ENCODE peak calls at places on chromosomes 12 and 14, in eight cellular contexts. One of them, this sample, is unnamed.

GRCh38 chr12:62930546-62931425 is 4.2 kb downstream of the PPM1H start:
- DNase-seq in endothelial cell of umbilical vein: no peak
- DNase-seq in suprapubic skin: no peak
- DNase-seq in HCT116: no peak
- DNase-seq in upper lobe of left lung: no peak
- DNase-seq in breast epithelium: no peak
- DNase-seq in sigmoid colon: no peak
- DNase-seq in K562: no peak
- DNase-seq in this sample: no peak

GRCh38 chr12:49808686-49809368 is 19.4 kb downstream of the NCKAP5L start:
- DNase-seq in endothelial cell of umbilical vein: no peak
- DNase-seq in suprapubic skin: peak; percentile 64
- DNase-seq in HCT116: no peak
- DNase-seq in upper lobe of left lung: no peak
- DNase-seq in breast epithelium: peak; percentile 49
- DNase-seq in sigmoid colon: peak; percentile 81
- DNase-seq in K562: no peak
- DNase-seq in this sample: no peak

GRCh38 chr12:121568971-121569808 is 11.6 kb downstream of the KDM2B start:
- DNase-seq in endothelial cell of umbilical vein: no peak
- DNase-seq in suprapubic skin: no peak
- DNase-seq in HCT116: no peak
- DNase-seq in upper lobe of left lung: no peak
- DNase-seq in breast epithelium: no peak
- DNase-seq in sigmoid colon: peak; percentile 76
- DNase-seq in K562: no peak
- DNase-seq in this sample: no peak

GRCh38 chr14:68734231-68734732 is 58.6 kb downstream of the ZFP36L1 start:
- DNase-seq in endothelial cell of umbilical vein: peak; percentile 34
- DNase-seq in suprapubic skin: peak; percentile 57
- DNase-seq in HCT116: no peak
- DNase-seq in upper lobe of left lung: no peak
- DNase-seq in breast epithelium: no peak
- DNase-seq in sigmoid colon: no peak
- DNase-seq in K562: no peak
- DNase-seq in this sample: no peak

GRCh38 chr12:19382111-19382526 is 57.2 kb upstream of the AEBP2 start:
- DNase-seq in endothelial cell of umbilical vein: peak; percentile 65
- DNase-seq in suprapubic skin: peak; percentile 16
- DNase-seq in HCT116: no peak
- DNase-seq in upper lobe of left lung: no peak
- DNase-seq in breast epithelium: no peak
- DNase-seq in sigmoid colon: peak; percentile 14
- DNase-seq in K562: no peak
- DNase-seq in this sample: no peak

GRCh38 chr12:165862-166368 is 48.0 kb downstream of the SLC6A12 start:
- DNase-seq in endothelial cell of umbilical vein: no peak
- DNase-seq in suprapubic skin: no peak
- DNase-seq in HCT116: no peak
- DNase-seq in upper lobe of left lung: no peak
- DNase-seq in breast epithelium: no peak
- DNase-seq in sigmoid colon: no peak
- DNase-seq in K562: no peak
- DNase-seq in this sample: no peak

GRCh38 chr12:104801427-104801826 is 156.7 kb downstream of the SLC41A2 start:
- DNase-seq in endothelial cell of umbilical vein: no peak
- DNase-seq in suprapubic skin: no peak
- DNase-seq in HCT116: no peak
- DNase-seq in upper lobe of left lung: no peak
- DNase-seq in breast epithelium: no peak
- DNase-seq in sigmoid colon: no peak
- DNase-seq in K562: no peak
- DNase-seq in this sample: no peak

GRCh38 chr14:74663884-74664283 is 49.0 kb downstream of the AREL1 start:
- DNase-seq in endothelial cell of umbilical vein: no peak
- DNase-seq in suprapubic skin: no peak
- DNase-seq in HCT116: no peak
- DNase-seq in upper lobe of left lung: no peak
- DNase-seq in breast epithelium: no peak
- DNase-seq in sigmoid colon: peak; percentile 76
- DNase-seq in K562: no peak
- DNase-seq in this sample: no peak

GRCh38 chr12:21265932-21266331 is 68.8 kb downstream of the SLCO1A2 start:
- DNase-seq in endothelial cell of umbilical vein: no peak
- DNase-seq in suprapubic skin: no peak
- DNase-seq in HCT116: no peak
- DNase-seq in upper lobe of left lung: no peak
- DNase-seq in breast epithelium: no peak
- DNase-seq in sigmoid colon: no peak
- DNase-seq in K562: no peak
- DNase-seq in this sample: no peak

GRCh38 chr12:100229036-100229635 is 28.5 kb downstream of the ACTR6 start:
- DNase-seq in endothelial cell of umbilical vein: no peak
- DNase-seq in suprapubic skin: no peak
- DNase-seq in HCT116: peak; percentile 15
- DNase-seq in upper lobe of left lung: no peak
- DNase-seq in breast epithelium: no peak
- DNase-seq in sigmoid colon: no peak
- DNase-seq in K562: peak; percentile 64
- DNase-seq in this sample: peak; percentile 12

GRCh38 chr12:56781726-56782125 is 18.6 kb downstream of the HSD17B6 start:
- DNase-seq in endothelial cell of umbilical vein: no peak
- DNase-seq in suprapubic skin: no peak
- DNase-seq in HCT116: no peak
- DNase-seq in upper lobe of left lung: no peak
- DNase-seq in breast epithelium: no peak
- DNase-seq in sigmoid colon: no peak
- DNase-seq in K562: no peak
- DNase-seq in this sample: no peak

GRCh38 chr14:86865934-86866333 is 1127.0 kb downstream of the GALC start:
- DNase-seq in endothelial cell of umbilical vein: no peak
- DNase-seq in suprapubic skin: no peak
- DNase-seq in HCT116: no peak
- DNase-seq in upper lobe of left lung: no peak
- DNase-seq in breast epithelium: no peak
- DNase-seq in sigmoid colon: no peak
- DNase-seq in K562: no peak
- DNase-seq in this sample: no peak

GRCh38 chr14:105046891-105047282 is 18.3 kb downstream of the GPR132 start:
- DNase-seq in endothelial cell of umbilical vein: no peak
- DNase-seq in suprapubic skin: no peak
- DNase-seq in HCT116: no peak
- DNase-seq in upper lobe of left lung: no peak
- DNase-seq in breast epithelium: no peak
- DNase-seq in sigmoid colon: no peak
- DNase-seq in K562: no peak
- DNase-seq in this sample: no peak

GRCh38 chr14:51651388-51652167 is at the start of gene FRMD6:
- DNase-seq in endothelial cell of umbilical vein: peak; percentile 83
- DNase-seq in suprapubic skin: peak; percentile 92
- DNase-seq in HCT116: peak; percentile 68
- DNase-seq in upper lobe of left lung: peak; percentile 96
- DNase-seq in breast epithelium: peak; percentile 81
- DNase-seq in sigmoid colon: peak; percentile 93
- DNase-seq in K562: peak; percentile 83
- DNase-seq in this sample: peak; percentile 83

GRCh38 chr12:132955094-132955932 is 793 bp downstream of the ZNF605 start:
- DNase-seq in endothelial cell of umbilical vein: peak; percentile 60
- DNase-seq in suprapubic skin: no peak
- DNase-seq in HCT116: no peak
- DNase-seq in upper lobe of left lung: no peak
- DNase-seq in breast epithelium: no peak
- DNase-seq in sigmoid colon: peak; percentile 73
- DNase-seq in K562: no peak
- DNase-seq in this sample: no peak

GRCh38 chr14:30553311-30553989 is 5.5 kb upstream of the G2E3 start:
- DNase-seq in endothelial cell of umbilical vein: no peak
- DNase-seq in suprapubic skin: no peak
- DNase-seq in HCT116: peak; percentile 21
- DNase-seq in upper lobe of left lung: no peak
- DNase-seq in breast epithelium: no peak
- DNase-seq in sigmoid colon: no peak
- DNase-seq in K562: no peak
- DNase-seq in this sample: no peak

GRCh38 chr14:54673193-54674121 is 106.5 kb downstream of the SAMD4A start:
- DNase-seq in endothelial cell of umbilical vein: no peak
- DNase-seq in suprapubic skin: no peak
- DNase-seq in HCT116: no peak
- DNase-seq in upper lobe of left lung: no peak
- DNase-seq in breast epithelium: no peak
- DNase-seq in sigmoid colon: peak; percentile 87
- DNase-seq in K562: peak; percentile 40
- DNase-seq in this sample: no peak

GRCh38 chr12:84913151-84913550 is 552 bp upstream of the SLC6A15 start:
- DNase-seq in endothelial cell of umbilical vein: no peak
- DNase-seq in suprapubic skin: no peak
- DNase-seq in HCT116: no peak
- DNase-seq in upper lobe of left lung: no peak
- DNase-seq in breast epithelium: no peak
- DNase-seq in sigmoid colon: no peak
- DNase-seq in K562: no peak
- DNase-seq in this sample: no peak

GRCh38 chr14:83257466-83258439 is 1724.1 kb upstream of the SEL1L start:
- DNase-seq in endothelial cell of umbilical vein: no peak
- DNase-seq in suprapubic skin: no peak
- DNase-seq in HCT116: no peak
- DNase-seq in upper lobe of left lung: no peak
- DNase-seq in breast epithelium: no peak
- DNase-seq in sigmoid colon: no peak
- DNase-seq in K562: no peak
- DNase-seq in this sample: no peak

GRCh38 chr14:73026243-73026844 is 562 bp downstream of the ZFYVE1 start:
- DNase-seq in endothelial cell of umbilical vein: no peak
- DNase-seq in suprapubic skin: no peak
- DNase-seq in HCT116: no peak
- DNase-seq in upper lobe of left lung: no peak
- DNase-seq in breast epithelium: no peak
- DNase-seq in sigmoid colon: no peak
- DNase-seq in K562: no peak
- DNase-seq in this sample: no peak

GRCh38 chr14:73025544-73025943 is 1.4 kb downstream of the ZFYVE1 start:
- DNase-seq in endothelial cell of umbilical vein: no peak
- DNase-seq in suprapubic skin: no peak
- DNase-seq in HCT116: no peak
- DNase-seq in upper lobe of left lung: no peak
- DNase-seq in breast epithelium: no peak
- DNase-seq in sigmoid colon: no peak
- DNase-seq in K562: peak; percentile 14
- DNase-seq in this sample: no peak

GRCh38 chr14:73027546-73027945 is 640 bp upstream of the ZFYVE1 start:
- DNase-seq in endothelial cell of umbilical vein: no peak
- DNase-seq in suprapubic skin: no peak
- DNase-seq in HCT116: no peak
- DNase-seq in upper lobe of left lung: no peak
- DNase-seq in breast epithelium: no peak
- DNase-seq in sigmoid colon: no peak
- DNase-seq in K562: peak; percentile 11
- DNase-seq in this sample: no peak

GRCh38 chr14:73027984-73028383 is 1.1 kb upstream of the ZFYVE1 start:
- DNase-seq in endothelial cell of umbilical vein: no peak
- DNase-seq in suprapubic skin: no peak
- DNase-seq in HCT116: no peak
- DNase-seq in upper lobe of left lung: no peak
- DNase-seq in breast epithelium: no peak
- DNase-seq in sigmoid colon: no peak
- DNase-seq in K562: no peak
- DNase-seq in this sample: no peak

GRCh38 chr14:73026845-73027542 is at the start of gene ZFYVE1:
- DNase-seq in endothelial cell of umbilical vein: peak; percentile 99
- DNase-seq in suprapubic skin: peak; percentile 98
- DNase-seq in HCT116: peak; percentile 95
- DNase-seq in upper lobe of left lung: peak; percentile 92
- DNase-seq in breast epithelium: peak; percentile 95
- DNase-seq in sigmoid colon: peak; percentile 98
- DNase-seq in K562: peak; percentile 96
- DNase-seq in this sample: peak; percentile 98
- H3K9me3 ChIP-seq in endothelial cell of umbilical vein: no peaks in the 10 kb centered on the region
- H3K9me3 ChIP-seq in suprapubic skin: no peaks in the 10 kb centered on the region
- H3K9me3 ChIP-seq in HCT116: no peaks in the 10 kb centered on the region
- H3K9me3 ChIP-seq in upper lobe of left lung: no peaks in the 10 kb centered on the region
- H3K9me3 ChIP-seq in breast epithelium: no peaks in the 10 kb centered on the region
- H3K9me3 ChIP-seq in sigmoid colon: no peaks in the 10 kb centered on the region
- H3K9me3 ChIP-seq in K562: no peaks in the 10 kb centered on the region
- H3K9me3 ChIP-seq in this sample: no peaks in the 10 kb centered on the region

GRCh38 chr14:102913341-102914211 is 8.9 kb upstream of the AMN start:
- DNase-seq in endothelial cell of umbilical vein: no peak
- DNase-seq in suprapubic skin: no peak
- DNase-seq in HCT116: no peak
- DNase-seq in upper lobe of left lung: peak; percentile 68
- DNase-seq in breast epithelium: no peak
- DNase-seq in sigmoid colon: peak; percentile 54
- DNase-seq in K562: no peak
- DNase-seq in this sample: no peak
- TF ChIP-seq POLR2AphosphoS5 in endothelial cell of umbilical vein: no peak
- TF ChIP-seq POLR2AphosphoS5 in suprapubic skin: no peak
- TF ChIP-seq POLR2AphosphoS5 in HCT116: no peak
- TF ChIP-seq POLR2AphosphoS5 in upper lobe of left lung: no peak
- TF ChIP-seq POLR2AphosphoS5 in breast epithelium: no peak
- TF ChIP-seq POLR2AphosphoS5 in sigmoid colon: no peak
- TF ChIP-seq POLR2AphosphoS5 in K562: no peak
- TF ChIP-seq POLR2AphosphoS5 in this sample: no peak

DNA sequence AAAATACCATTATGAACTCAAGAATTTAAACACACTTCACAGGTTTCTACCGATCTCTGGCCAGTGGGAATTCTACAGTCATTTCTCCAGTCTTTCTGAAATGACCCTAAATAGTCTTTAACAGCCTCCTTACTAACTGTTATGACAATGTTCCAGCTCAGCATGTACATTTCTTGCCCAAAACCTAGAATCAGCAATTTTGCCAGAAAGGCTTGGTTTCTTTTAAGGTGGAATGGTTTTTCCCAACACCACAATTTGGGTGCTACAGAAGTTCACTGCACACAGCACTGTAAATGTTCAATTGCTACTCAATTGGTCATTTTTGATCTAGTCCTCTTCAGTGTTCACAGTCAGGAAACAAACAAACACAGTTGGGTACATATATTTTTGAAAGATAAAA is 69.7 kb downstream of the LRP6 start:
- DNase-seq in endothelial cell of umbilical vein: no peak
- DNase-seq in suprapubic skin: no peak
- DNase-seq in HCT116: no peak
- DNase-seq in upper lobe of left lung: no peak
- DNase-seq in breast epithelium: no peak
- DNase-seq in sigmoid colon: no peak
- DNase-seq in K562: no peak
- DNase-seq in this sample: no peak
- H3K27ac ChIP-seq in endothelial cell of umbilical vein: no peak overlapping the region
- H3K27ac ChIP-seq in suprapubic skin: no peak overlapping the region
- H3K27ac ChIP-seq in HCT116: no peak overlapping the region
- H3K27ac ChIP-seq in upper lobe of left lung: no peak overlapping the region
- H3K27ac ChIP-seq in breast epithelium: no peak overlapping the region
- H3K27ac ChIP-seq in sigmoid colon: no peak overlapping the region
- H3K27ac ChIP-seq in K562: no peak overlapping the region
- H3K27ac ChIP-seq in this sample: no peak overlapping the region

DNA sequence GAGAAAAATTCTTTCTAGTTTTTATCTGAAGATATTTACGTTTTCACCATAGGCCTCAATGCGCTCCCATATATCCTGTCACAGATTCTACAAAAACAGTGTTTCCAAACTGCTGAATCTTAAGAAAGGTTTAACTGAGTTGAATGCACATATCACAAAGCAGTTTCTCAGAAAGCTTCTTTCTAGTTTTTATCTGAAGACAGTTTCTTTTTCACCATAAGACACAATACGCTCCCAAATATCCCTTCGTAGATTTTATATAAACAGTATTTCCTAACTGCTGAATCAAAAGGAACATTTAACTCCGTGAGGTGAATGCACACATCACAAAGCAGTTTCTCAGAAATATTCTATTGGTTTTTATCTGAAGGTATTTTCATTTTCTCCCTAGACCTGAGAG is 385.5 kb downstream of the ALG10 start:
- DNase-seq in endothelial cell of umbilical vein: no peak
- DNase-seq in suprapubic skin: no peak
- DNase-seq in HCT116: no peak
- DNase-seq in upper lobe of left lung: no peak
- DNase-seq in breast epithelium: no peak
- DNase-seq in sigmoid colon: no peak
- DNase-seq in K562: no peak
- DNase-seq in this sample: no peak
- H3K9me3 ChIP-seq in endothelial cell of umbilical vein: peaks cover 1% of the 10 kb centered on the region
- H3K9me3 ChIP-seq in suprapubic skin: peaks cover 79% of the 10 kb centered on the region
- H3K9me3 ChIP-seq in HCT116: peaks cover 38% of the 10 kb centered on the region
- H3K9me3 ChIP-seq in upper lobe of left lung: peaks cover 16% of the 10 kb centered on the region
- H3K9me3 ChIP-seq in breast epithelium: peaks cover 77% of the 10 kb centered on the region
- H3K9me3 ChIP-seq in sigmoid colon: peaks cover 31% of the 10 kb centered on the region
- H3K9me3 ChIP-seq in K562: no peaks in the 10 kb centered on the region
- H3K9me3 ChIP-seq in this sample: no peaks in the 10 kb centered on the region

This sample was measured in prostate gland.